ENCODE peak calls at places on chromosome 5, in five cellular contexts. H is SJSA1, N is fibroblast of pulmonary artery, S is left ventricle myocardium inferior, T is spleen. W is an unnamed sample.

GRCh38 chr5:137442660-137443059 is 56.5 kb downstream of the SPOCK1 start:
- DNase-seq in H (no peak), N (no peak), T (no peak), S (no peak), W (no peak)

GRCh38 chr5:13218518-13218917 is 726.0 kb downstream of the DNAH5 start:
- DNase-seq in N (no peak), S (no peak), T (no peak), H (no peak), W (no peak)

GRCh38 chr5:138936225-138936967 is 61.3 kb upstream of the LRRTM2 start:
- DNase-seq in T (peak), N (no peak), H (no peak), S (no peak), W (no peak)

GRCh38 chr5:158819095-158819494 is 280.6 kb downstream of the EBF1 start:
- DNase-seq in S (no peak), N (no peak), T (no peak), H (no peak), W (no peak)

GRCh38 chr5:14234204-14234603 is 91.1 kb downstream of the TRIO start:
- DNase-seq in S (no peak), T (no peak), H (no peak), N (peak), W (no peak)

GRCh38 chr5:32109236-32109635 is 64.9 kb downstream of the GOLPH3 start:
- DNase-seq in H (no peak), S (no peak), N (peak), T (no peak), W (no peak)

GRCh38 chr5:112529525-112529924 is 110.4 kb upstream of the EPB41L4A start:
- DNase-seq in S (no peak), T (no peak), N (peak), H (no peak), W (no peak)

GRCh38 chr5:160312139-160312959 is at the start of gene CCNJL:
- DNase-seq in H (peak), T (peak), N (peak), S (peak), W (no peak)

GRCh38 chr5:117803533-117803932 is 1184.8 kb downstream of the DTWD2 start:
- DNase-seq in T (no peak), S (no peak), N (peak), H (peak), W (peak)

GRCh38 chr5:57559110-57559635 is 76.6 kb upstream of the ACTBL2 start:
- DNase-seq in N (no peak), S (no peak), T (no peak), H (no peak), W (no peak)

GRCh38 chr5:76547242-76547890 is 75.8 kb downstream of the F2RL2 start:
- DNase-seq in T (no peak), H (no peak), N (no peak), S (no peak), W (no peak)

GRCh38 chr5:123035320-123035949 is 1.1 kb downstream of the PPIC start:
- DNase-seq in S (peak), H (no peak), T (no peak), N (peak), W (no peak)

GRCh38 chr5:116303340-116303739 is 218.5 kb downstream of the COMMD10 start:
- DNase-seq in N (no peak), S (no peak), H (no peak), T (no peak), W (no peak)

GRCh38 chr5:140146523-140146842 is 20.7 kb downstream of the IGIP start:
- DNase-seq in H (no peak), S (no peak), N (no peak), T (no peak), W (no peak)

GRCh38 chr5:16642896-16643295 is 26.1 kb upstream of the RETREG1 start:
- DNase-seq in H (no peak), S (no peak), T (no peak), N (no peak), W (no peak)

GRCh38 chr5:132474881-132475511 is 15.6 kb downstream of the IRF1 start:
- DNase-seq in S (no peak), T (peak), H (no peak), N (no peak), W (no peak)

GRCh38 chr5:119814655-119815054 is 185.3 kb downstream of the FAM170A start:
- DNase-seq in H (no peak), S (no peak), T (no peak), N (no peak), W (no peak)

GRCh38 chr5:159884917-159885620 is 31.2 kb upstream of the ADRA1B start:
- DNase-seq in N (no peak), H (no peak), T (no peak), S (no peak), W (no peak)

GRCh38 chr5:155004138-155004744 is 9.3 kb upstream of the KIF4B start:
- DNase-seq in T (no peak), H (peak), N (peak), S (no peak), W (no peak)

GRCh38 chr5:133478611-133479010 is 133.7 kb downstream of the FSTL4 start:
- DNase-seq in S (no peak), H (no peak), T (no peak), N (no peak), W (no peak)

GRCh38 chr5:172010278-172010677 is 3.8 kb upstream of the FBXW11 start:
- DNase-seq in S (no peak), T (no peak), H (no peak), N (peak), W (no peak)

GRCh38 chr5:6720561-6720921 is 7.3 kb downstream of the TENT4A start:
- DNase-seq in H (no peak), N (no peak), S (no peak), T (no peak), W (no peak)

GRCh38 chr5:6723901-6724300 is 10.7 kb downstream of the TENT4A start:
- DNase-seq in T (no peak), N (no peak), H (no peak), S (no peak), W (no peak)

GRCh38 chr5:6723122-6723885 is 10.1 kb downstream of the TENT4A start:
- DNase-seq in N (no peak), T (no peak), S (no peak), H (no peak), W (no peak)

GRCh38 chr5:6721442-6721841 is 8.2 kb downstream of the TENT4A start:
- DNase-seq in S (peak), T (no peak), N (no peak), H (no peak), W (no peak)

GRCh38 chr5:6722015-6722414 is 8.8 kb downstream of the TENT4A start:
- DNase-seq in H (no peak), S (no peak), T (no peak), N (no peak), W (no peak)
- H3K4me3 ChIP-seq in H (no peak), S (peak), T (no peak), N (peak), W (peak)

DNA sequence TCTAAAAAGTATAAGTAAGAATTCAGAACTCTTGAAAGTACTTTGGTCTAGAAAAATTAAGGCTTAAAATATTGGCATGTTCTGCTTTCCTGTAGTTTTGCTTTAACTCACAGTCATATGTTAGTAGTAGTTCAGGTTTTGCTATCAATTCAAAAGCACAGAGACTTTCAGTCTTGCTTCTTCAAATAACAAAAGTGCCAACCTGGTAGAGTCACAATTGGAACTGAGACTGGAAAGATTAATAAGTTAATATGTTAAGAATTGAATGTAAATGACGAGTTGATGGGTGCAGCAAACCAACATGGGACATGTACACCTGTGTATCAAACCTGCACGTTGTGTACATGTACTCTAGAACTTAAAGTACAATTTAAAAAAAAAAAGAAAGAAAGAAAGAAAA is 822.3 kb downstream of the MTRR start:
- DNase-seq in S (no peak), T (no peak), H (no peak), N (no peak), W (no peak)
- H3K4me3 ChIP-seq in S (no peak), T (no peak), H (no peak), N (no peak), W (no peak)

DNA sequence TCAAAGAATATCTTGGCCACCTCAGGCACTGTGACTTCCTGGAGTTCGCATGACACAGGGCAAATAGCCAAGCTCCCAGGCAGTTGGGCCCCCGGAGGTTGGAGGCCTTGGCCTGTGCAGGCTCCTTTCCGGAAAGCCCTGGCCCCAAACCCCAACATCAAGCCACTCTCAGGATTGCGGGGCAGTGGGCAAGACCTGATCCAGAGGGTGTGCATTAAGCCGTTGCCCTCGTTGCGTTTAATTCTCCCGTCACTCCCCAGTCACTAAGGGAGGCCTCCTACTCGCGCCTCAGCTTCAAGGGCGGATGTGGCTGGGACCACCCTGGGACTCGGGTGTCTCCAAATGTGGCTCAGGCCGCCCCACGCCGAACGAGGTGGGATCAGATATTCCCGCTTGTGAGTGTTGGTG is 60.1 kb downstream of the TMEM174 start:
- DNase-seq in N (no peak), T (no peak), H (no peak), S (no peak), W (no peak)
- H3K4me3 ChIP-seq in N (no peak), T (peak), H (no peak), S (peak), W (no peak)

GRCh38 chr5:65812648-65813047 is 90.6 kb downstream of the NLN start:
- DNase-seq in S (no peak), T (no peak), N (no peak), H (no peak), W (no peak)
- H3K4me3 ChIP-seq in S (no peak), T (no peak), N (no peak), H (no peak), W (no peak)

GRCh38 chr5:170388818-170389217 is 349 bp downstream of the KCNMB1 start:
- DNase-seq in H (no peak), S (no peak), N (no peak), T (no peak), W (no peak)

GRCh38 chr5:170389250-170389902 is at the start of gene KCNMB1:
- DNase-seq in H (no peak), T (no peak), S (no peak), N (no peak), W (no peak)

GRCh38 chr5:170386743-170387142 is 2.4 kb downstream of the KCNMB1 start:
- DNase-seq in S (no peak), T (no peak), H (no peak), N (no peak), W (no peak)

GRCh38 chr5:170387775-170388174 is 1.4 kb downstream of the KCNMB1 start:
- DNase-seq in H (no peak), N (no peak), T (no peak), S (no peak), W (no peak)

GRCh38 chr5:170388240-170388639 is 927 bp downstream of the KCNMB1 start:
- DNase-seq in S (no peak), H (no peak), N (no peak), T (no peak), W (no peak)
- H3K4me3 ChIP-seq in S (peak), H (no peak), N (no peak), T (no peak), W (no peak)